ENCODE peak calls at places on chromosomes 3 and 15, in six cellular contexts. One of them, this sample, is unnamed.

GRCh38 chr3:156142649-156143048 is 22.3 kb downstream of the KCNAB1 start:
- DNase-seq in mesendoderm: no peak
- DNase-seq in neuronal stem cell: no peak
- DNase-seq in H1: no peak
- DNase-seq in IMR-90: no peak
- DNase-seq in H9: no peak
- DNase-seq in this sample: no peak

GRCh38 chr3:167209011-167209410 is 171.1 kb downstream of the ZBBX start:
- DNase-seq in mesendoderm: peak
- DNase-seq in IMR-90: no peak
- DNase-seq in neuronal stem cell: no peak
- DNase-seq in H1: no peak
- DNase-seq in H9: no peak
- DNase-seq in this sample: no peak

GRCh38 chr3:61354604-61355003 is 103.4 kb upstream of the FHIT start:
- DNase-seq in neuronal stem cell: no peak
- DNase-seq in mesendoderm: no peak
- DNase-seq in IMR-90: no peak
- DNase-seq in H1: no peak
- DNase-seq in H9: no peak
- DNase-seq in this sample: no peak

GRCh38 chr3:179323197-179323901 is 518 bp downstream of the ZNF639 start:
- DNase-seq in neuronal stem cell: peak
- DNase-seq in IMR-90: peak
- DNase-seq in H1: peak
- DNase-seq in H9: peak
- DNase-seq in mesendoderm: peak
- DNase-seq in this sample: peak

GRCh38 chr15:80695911-80696651 is 971 bp downstream of the ABHD17C start:
- DNase-seq in IMR-90: no peak
- DNase-seq in mesendoderm: peak
- DNase-seq in H9: no peak
- DNase-seq in neuronal stem cell: no peak
- DNase-seq in H1: peak
- DNase-seq in this sample: peak

GRCh38 chr3:56915969-56916586 is 114.3 kb upstream of the ARHGEF3 start:
- DNase-seq in H1: no peak
- DNase-seq in neuronal stem cell: no peak
- DNase-seq in IMR-90: no peak
- DNase-seq in mesendoderm: peak
- DNase-seq in H9: peak
- DNase-seq in this sample: no peak

GRCh38 chr3:115975353-115975752 is 352.0 kb downstream of the GAP43 start:
- DNase-seq in mesendoderm: no peak
- DNase-seq in neuronal stem cell: no peak
- DNase-seq in H9: no peak
- DNase-seq in H1: no peak
- DNase-seq in IMR-90: peak
- DNase-seq in this sample: peak

GRCh38 chr3:113575191-113575590 is 42.8 kb downstream of the SIDT1 start:
- DNase-seq in H9: no peak
- DNase-seq in mesendoderm: peak
- DNase-seq in IMR-90: no peak
- DNase-seq in neuronal stem cell: peak
- DNase-seq in H1: no peak
- DNase-seq in this sample: no peak

GRCh38 chr3:71809321-71809720 is 24.4 kb upstream of the PROK2 start:
- DNase-seq in H1: peak
- DNase-seq in neuronal stem cell: no peak
- DNase-seq in mesendoderm: no peak
- DNase-seq in IMR-90: no peak
- DNase-seq in H9: no peak
- DNase-seq in this sample: no peak

GRCh38 chr3:161372321-161373260 is 1.3 kb upstream of the SPTSSB start:
- DNase-seq in H9: peak
- DNase-seq in mesendoderm: peak
- DNase-seq in IMR-90: no peak
- DNase-seq in neuronal stem cell: peak
- DNase-seq in H1: peak
- DNase-seq in this sample: peak

GRCh38 chr3:112097378-112097777 is 11.2 kb downstream of the C3orf52 start:
- DNase-seq in mesendoderm: peak
- DNase-seq in neuronal stem cell: no peak
- DNase-seq in H1: no peak
- DNase-seq in IMR-90: peak
- DNase-seq in H9: no peak
- DNase-seq in this sample: peak

GRCh38 chr3:81249540-81250029 is 511.9 kb downstream of the GBE1 start:
- DNase-seq in mesendoderm: peak
- DNase-seq in IMR-90: peak
- DNase-seq in H9: no peak
- DNase-seq in H1: no peak
- DNase-seq in neuronal stem cell: no peak
- DNase-seq in this sample: peak

GRCh38 chr3:46417841-46418611 is 11.0 kb downstream of the CCRL2 start:
- DNase-seq in H9: peak
- DNase-seq in H1: no peak
- DNase-seq in IMR-90: no peak
- DNase-seq in neuronal stem cell: no peak
- DNase-seq in mesendoderm: peak
- DNase-seq in this sample: no peak

GRCh38 chr3:69012836-69013255 is 638 bp downstream of the EOGT start:
- DNase-seq in H1: peak
- DNase-seq in H9: peak
- DNase-seq in mesendoderm: peak
- DNase-seq in IMR-90: peak
- DNase-seq in neuronal stem cell: peak
- DNase-seq in this sample: peak

GRCh38 chr3:183275418-183275817 is 22.4 kb downstream of the B3GNT5 start:
- DNase-seq in neuronal stem cell: no peak
- DNase-seq in mesendoderm: no peak
- DNase-seq in H9: no peak
- DNase-seq in IMR-90: peak
- DNase-seq in H1: no peak
- DNase-seq in this sample: no peak

GRCh38 chr3:126480864-126481263 is 5.2 kb upstream of the ZXDC start:
- DNase-seq in H1: no peak
- DNase-seq in H9: no peak
- DNase-seq in neuronal stem cell: no peak
- DNase-seq in IMR-90: no peak
- DNase-seq in mesendoderm: no peak
- DNase-seq in this sample: no peak

GRCh38 chr3:62415312-62415791 is 42.0 kb upstream of the FEZF2 start:
- DNase-seq in IMR-90: no peak
- DNase-seq in H9: peak
- DNase-seq in mesendoderm: peak
- DNase-seq in H1: peak
- DNase-seq in neuronal stem cell: peak
- DNase-seq in this sample: no peak

GRCh38 chr3:11717768-11718581 is 74.3 kb upstream of the VGLL4 start:
- DNase-seq in mesendoderm: no peak
- DNase-seq in neuronal stem cell: no peak
- DNase-seq in IMR-90: peak
- DNase-seq in H9: no peak
- DNase-seq in H1: no peak
- DNase-seq in this sample: peak

GRCh38 chr3:146594843-146595482 is 10.2 kb downstream of the PLSCR5 start:
- DNase-seq in IMR-90: peak
- DNase-seq in mesendoderm: no peak
- DNase-seq in H9: no peak
- DNase-seq in H1: no peak
- DNase-seq in neuronal stem cell: no peak
- DNase-seq in this sample: peak

GRCh38 chr3:46926447-46926846 is 48.9 kb downstream of the PTH1R start:
- DNase-seq in mesendoderm: no peak
- DNase-seq in H1: no peak
- DNase-seq in IMR-90: no peak
- DNase-seq in H9: no peak
- DNase-seq in neuronal stem cell: no peak
- DNase-seq in this sample: no peak

GRCh38 chr3:122581622-122582021 is 4.2 kb downstream of the PARP15 start:
- DNase-seq in mesendoderm: no peak
- DNase-seq in IMR-90: no peak
- DNase-seq in neuronal stem cell: no peak
- DNase-seq in H1: no peak
- DNase-seq in H9: no peak
- DNase-seq in this sample: no peak

GRCh38 chr3:48686538-48687219 is 964 bp upstream of the NCKIPSD start:
- DNase-seq in IMR-90: peak
- DNase-seq in mesendoderm: no peak
- DNase-seq in H1: peak
- DNase-seq in H9: no peak
- DNase-seq in neuronal stem cell: no peak
- DNase-seq in this sample: peak

GRCh38 chr3:187209501-187209900 is 12.2 kb downstream of the RTP1 start:
- DNase-seq in neuronal stem cell: no peak
- DNase-seq in H9: no peak
- DNase-seq in H1: no peak
- DNase-seq in mesendoderm: no peak
- DNase-seq in IMR-90: no peak
- DNase-seq in this sample: no peak

GRCh38 chr3:59327324-59327939 is 277.6 kb upstream of the CFAP20DC start:
- DNase-seq in H9: no peak
- DNase-seq in neuronal stem cell: peak
- DNase-seq in H1: no peak
- DNase-seq in IMR-90: peak
- DNase-seq in mesendoderm: peak
- DNase-seq in this sample: peak

GRCh38 chr3:151329368-151329767 is at the start of gene P2RY13:
- DNase-seq in H1: no peak
- DNase-seq in neuronal stem cell: no peak
- DNase-seq in mesendoderm: no peak
- DNase-seq in H9: no peak
- DNase-seq in IMR-90: no peak
- DNase-seq in this sample: no peak

GRCh38 chr3:31009881-31010280 is 115.4 kb upstream of the GADL1 start:
- DNase-seq in mesendoderm: peak
- DNase-seq in H1: no peak
- DNase-seq in neuronal stem cell: peak
- DNase-seq in IMR-90: no peak
- DNase-seq in H9: no peak
- DNase-seq in this sample: no peak

GRCh38 chr3:110567032-110567431 is 504.6 kb upstream of the NECTIN3 start:
- DNase-seq in neuronal stem cell: no peak
- DNase-seq in mesendoderm: no peak
- DNase-seq in H9: no peak
- DNase-seq in H1: no peak
- DNase-seq in IMR-90: peak
- DNase-seq in this sample: peak

GRCh38 chr3:42247576-42248027 is 18.4 kb downstream of the CCK start:
- DNase-seq in neuronal stem cell: peak
- DNase-seq in mesendoderm: peak
- DNase-seq in H9: peak
- DNase-seq in H1: peak
- DNase-seq in IMR-90: peak
- DNase-seq in this sample: peak

GRCh38 chr15:49115062-49115461 is 40.3 kb downstream of the COPS2 start:
- DNase-seq in H9: no peak
- DNase-seq in mesendoderm: no peak
- DNase-seq in neuronal stem cell: no peak
- DNase-seq in IMR-90: no peak
- DNase-seq in H1: no peak
- DNase-seq in this sample: no peak
- H2BK15ac ChIP-seq in H9: no peak
- H2BK15ac ChIP-seq in mesendoderm: no peak
- H2BK15ac ChIP-seq in neuronal stem cell: no peak
- H2BK15ac ChIP-seq in IMR-90: no peak
- H2BK15ac ChIP-seq in H1: no peak
- H2BK15ac ChIP-seq in this sample: no peak

GRCh38 chr3:133592843-133593242 is 19.4 kb downstream of the CDV3 start:
- DNase-seq in IMR-90: no peak
- DNase-seq in H1: no peak
- DNase-seq in neuronal stem cell: no peak
- DNase-seq in mesendoderm: no peak
- DNase-seq in H9: no peak
- DNase-seq in this sample: no peak
- H2BK15ac ChIP-seq in IMR-90: no peak
- H2BK15ac ChIP-seq in H1: no peak
- H2BK15ac ChIP-seq in neuronal stem cell: no peak
- H2BK15ac ChIP-seq in mesendoderm: no peak
- H2BK15ac ChIP-seq in H9: no peak
- H2BK15ac ChIP-seq in this sample: no peak

GRCh38 chr3:106518516-106518915 is 649.7 kb upstream of the CBLB start:
- DNase-seq in H9: no peak
- DNase-seq in H1: no peak
- DNase-seq in IMR-90: peak
- DNase-seq in neuronal stem cell: no peak
- DNase-seq in mesendoderm: no peak
- DNase-seq in this sample: peak

GRCh38 chr3:106510206-106510605 is 641.4 kb upstream of the CBLB start:
- DNase-seq in neuronal stem cell: no peak
- DNase-seq in mesendoderm: no peak
- DNase-seq in H9: no peak
- DNase-seq in H1: no peak
- DNase-seq in IMR-90: no peak
- DNase-seq in this sample: peak

GRCh38 chr3:106512846-106513245 is 644.0 kb upstream of the CBLB start:
- DNase-seq in mesendoderm: no peak
- DNase-seq in H9: no peak
- DNase-seq in H1: no peak
- DNase-seq in neuronal stem cell: no peak
- DNase-seq in IMR-90: no peak
- DNase-seq in this sample: no peak

DNA sequence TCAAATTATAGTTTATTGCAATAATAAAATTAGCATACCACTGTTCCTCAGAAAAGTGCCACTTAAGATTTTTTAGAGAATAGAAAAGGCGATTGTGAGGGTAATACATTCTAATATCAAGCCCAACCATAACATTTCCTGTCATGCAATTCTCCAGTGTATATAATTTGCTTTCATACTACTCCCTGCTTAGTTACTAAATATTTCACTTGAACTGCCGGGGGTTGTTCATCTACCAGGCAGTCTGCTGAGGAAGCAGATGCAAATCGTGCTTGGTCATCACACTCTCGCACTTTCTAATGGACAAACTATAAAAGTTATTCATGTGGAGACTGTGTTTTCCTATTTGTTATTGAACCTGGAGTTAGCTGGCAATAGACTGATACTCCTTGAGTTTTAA is 645.6 kb upstream of the CBLB start:
- DNase-seq in neuronal stem cell: no peak
- DNase-seq in H9: no peak
- DNase-seq in H1: no peak
- DNase-seq in IMR-90: no peak
- DNase-seq in mesendoderm: no peak
- DNase-seq in this sample: no peak
- H2BK15ac ChIP-seq in neuronal stem cell: no peak
- H2BK15ac ChIP-seq in H9: no peak
- H2BK15ac ChIP-seq in H1: no peak
- H2BK15ac ChIP-seq in IMR-90: no peak
- H2BK15ac ChIP-seq in mesendoderm: no peak
- H2BK15ac ChIP-seq in this sample: no peak

DNA sequence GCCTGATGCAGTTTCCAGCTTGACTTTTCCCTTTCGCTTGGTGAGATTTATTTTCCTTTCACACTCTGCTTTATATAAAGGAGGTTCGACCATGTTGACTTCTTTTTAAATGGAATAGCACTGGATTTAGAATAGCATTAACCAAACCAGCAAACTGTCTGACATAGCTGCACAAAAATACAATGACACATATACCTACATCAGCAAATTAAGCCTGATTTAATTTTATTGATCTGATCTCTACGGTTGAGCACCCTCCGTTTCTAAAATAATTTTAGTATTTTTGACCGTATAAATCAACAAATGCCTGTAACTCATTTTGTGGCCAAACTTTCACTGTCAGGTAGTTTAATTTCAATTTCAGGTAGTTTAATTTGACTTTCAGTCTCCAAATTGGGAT is 5.8 kb upstream of the EIF5A2 start:
- DNase-seq in H1: no peak
- DNase-seq in H9: no peak
- DNase-seq in mesendoderm: no peak
- DNase-seq in IMR-90: no peak
- DNase-seq in neuronal stem cell: no peak
- DNase-seq in this sample: no peak
- H2BK15ac ChIP-seq in H1: no peak
- H2BK15ac ChIP-seq in H9: no peak
- H2BK15ac ChIP-seq in mesendoderm: no peak
- H2BK15ac ChIP-seq in IMR-90: no peak
- H2BK15ac ChIP-seq in neuronal stem cell: no peak
- H2BK15ac ChIP-seq in this sample: no peak